ENCODE peak calls at places on chromosome 21, in seven cellular contexts. One of them, this sample, is unnamed.

GRCh38 chr21:37139902-37140301 is 66.8 kb downstream of the TTC3 start:
- DNase-seq in mesendoderm: peak
- DNase-seq in IMR-90: peak
- DNase-seq in neural progenitor cell: peak
- DNase-seq in neuronal stem cell: peak
- DNase-seq in H9: no peak
- DNase-seq in MM.1S: no peak
- DNase-seq in this sample: no peak

GRCh38 chr21:27715131-27715530 is 748.2 kb upstream of the ADAMTS5 start:
- DNase-seq in neural progenitor cell: no peak
- DNase-seq in MM.1S: no peak
- DNase-seq in H9: no peak
- DNase-seq in IMR-90: no peak
- DNase-seq in neuronal stem cell: no peak
- DNase-seq in mesendoderm: no peak
- DNase-seq in this sample: no peak

GRCh38 chr21:31290765-31291164 is 53.3 kb downstream of the TIAM1 start:
- DNase-seq in neuronal stem cell: no peak
- DNase-seq in neural progenitor cell: no peak
- DNase-seq in mesendoderm: no peak
- DNase-seq in H9: no peak
- DNase-seq in MM.1S: no peak
- DNase-seq in IMR-90: no peak
- DNase-seq in this sample: no peak

GRCh38 chr21:31042080-31042464 is 3.8 kb upstream of the KRTAP19-8 start:
- DNase-seq in neuronal stem cell: no peak
- DNase-seq in mesendoderm: no peak
- DNase-seq in neural progenitor cell: no peak
- DNase-seq in MM.1S: no peak
- DNase-seq in IMR-90: no peak
- DNase-seq in H9: no peak
- DNase-seq in this sample: no peak

GRCh38 chr21:9837946-9838801 is 683.2 kb upstream of the TPTE start:
- DNase-seq in IMR-90: no peak
- DNase-seq in neuronal stem cell: no peak
- DNase-seq in neural progenitor cell: no peak
- DNase-seq in mesendoderm: no peak
- DNase-seq in H9: no peak
- DNase-seq in MM.1S: no peak
- DNase-seq in this sample: no peak

GRCh38 chr21:28252923-28253322 is 739.8 kb downstream of the LTN1 start:
- DNase-seq in mesendoderm: no peak
- DNase-seq in H9: no peak
- DNase-seq in MM.1S: no peak
- DNase-seq in neuronal stem cell: no peak
- DNase-seq in neural progenitor cell: no peak
- DNase-seq in IMR-90: no peak
- DNase-seq in this sample: no peak

GRCh38 chr21:42571391-42572150 is 57.9 kb downstream of the SLC37A1 start:
- DNase-seq in H9: no peak
- DNase-seq in MM.1S: no peak
- DNase-seq in mesendoderm: no peak
- DNase-seq in IMR-90: no peak
- DNase-seq in neural progenitor cell: no peak
- DNase-seq in neuronal stem cell: no peak
- DNase-seq in this sample: no peak

GRCh38 chr21:36927718-36928117 is 38.8 kb downstream of the HLCS start:
- DNase-seq in H9: peak
- DNase-seq in neuronal stem cell: peak
- DNase-seq in MM.1S: peak
- DNase-seq in neural progenitor cell: peak
- DNase-seq in IMR-90: peak
- DNase-seq in mesendoderm: peak
- DNase-seq in this sample: peak

GRCh38 chr21:39384674-39385298 is 35.9 kb upstream of the HMGN1 start:
- DNase-seq in mesendoderm: no peak
- DNase-seq in IMR-90: peak
- DNase-seq in neural progenitor cell: no peak
- DNase-seq in neuronal stem cell: no peak
- DNase-seq in MM.1S: no peak
- DNase-seq in H9: no peak
- DNase-seq in this sample: no peak

GRCh38 chr21:25967566-25968438 is 202.8 kb downstream of the APP start:
- DNase-seq in neural progenitor cell: no peak
- DNase-seq in mesendoderm: no peak
- DNase-seq in IMR-90: no peak
- DNase-seq in MM.1S: peak
- DNase-seq in H9: no peak
- DNase-seq in neuronal stem cell: no peak
- DNase-seq in this sample: no peak

GRCh38 chr21:25462517-25462971 is 144.7 kb downstream of the MRPL39 start:
- DNase-seq in neuronal stem cell: no peak
- DNase-seq in neural progenitor cell: no peak
- DNase-seq in mesendoderm: no peak
- DNase-seq in IMR-90: no peak
- DNase-seq in H9: no peak
- DNase-seq in MM.1S: no peak
- DNase-seq in this sample: no peak

GRCh38 chr21:39429445-39429844 is 16.1 kb downstream of the LCA5L start:
- DNase-seq in IMR-90: no peak
- DNase-seq in MM.1S: no peak
- DNase-seq in neural progenitor cell: no peak
- DNase-seq in neuronal stem cell: no peak
- DNase-seq in H9: no peak
- DNase-seq in mesendoderm: no peak
- DNase-seq in this sample: no peak

GRCh38 chr21:37658994-37659458 is 257.2 kb downstream of the KCNJ6 start:
- DNase-seq in IMR-90: peak
- DNase-seq in neuronal stem cell: no peak
- DNase-seq in H9: no peak
- DNase-seq in mesendoderm: peak
- DNase-seq in neural progenitor cell: no peak
- DNase-seq in MM.1S: no peak
- DNase-seq in this sample: no peak

GRCh38 chr21:17668479-17668878 is 55.8 kb upstream of the BTG3 start:
- DNase-seq in MM.1S: no peak
- DNase-seq in H9: no peak
- DNase-seq in IMR-90: no peak
- DNase-seq in mesendoderm: no peak
- DNase-seq in neural progenitor cell: no peak
- DNase-seq in neuronal stem cell: no peak
- DNase-seq in this sample: no peak

GRCh38 chr21:37842163-37842919 is 73.9 kb downstream of the KCNJ6 start:
- DNase-seq in H9: no peak
- DNase-seq in neuronal stem cell: no peak
- DNase-seq in IMR-90: no peak
- DNase-seq in neural progenitor cell: no peak
- DNase-seq in MM.1S: no peak
- DNase-seq in mesendoderm: no peak
- DNase-seq in this sample: no peak

DNA sequence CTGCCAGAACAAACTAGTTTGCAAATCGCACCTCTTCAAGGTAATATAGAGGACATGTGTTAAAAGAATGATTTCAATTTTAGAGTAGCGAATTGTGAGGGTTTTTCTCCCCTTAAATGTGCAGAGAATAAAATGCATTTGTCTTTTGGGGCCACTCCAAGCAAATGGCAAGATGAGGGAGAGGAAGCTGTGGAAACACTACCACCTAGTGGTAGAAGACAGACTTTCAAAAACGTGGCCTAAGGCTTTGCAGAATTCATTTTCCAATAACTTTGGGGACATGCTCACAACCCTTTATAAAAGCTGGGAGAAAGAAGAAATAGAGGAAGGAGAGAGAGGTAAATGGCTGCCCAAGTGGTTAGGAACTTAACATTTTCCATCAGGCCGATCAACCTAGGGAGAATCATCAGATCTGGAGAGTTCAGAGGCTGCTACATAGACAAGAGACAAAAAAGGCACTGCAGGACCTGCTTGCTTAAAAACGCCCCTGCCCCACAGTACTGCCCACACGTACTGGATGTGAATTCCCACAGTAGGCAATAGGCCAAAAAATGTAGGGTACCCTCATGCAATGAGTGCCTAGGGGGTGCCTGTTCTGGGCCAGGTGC is 15.7 kb upstream of the RCAN1 start:
- DNase-seq in IMR-90: peak
- DNase-seq in mesendoderm: peak
- DNase-seq in neural progenitor cell: peak
- DNase-seq in neuronal stem cell: peak
- DNase-seq in H9: no peak
- DNase-seq in MM.1S: peak
- DNase-seq in this sample: peak
- H3K9ac ChIP-seq in IMR-90: no peak
- H3K9ac ChIP-seq in mesendoderm: no peak
- H3K9ac ChIP-seq in neural progenitor cell: no peak
- H3K9ac ChIP-seq in neuronal stem cell: no peak
- H3K9ac ChIP-seq in H9: no peak
- H3K9ac ChIP-seq in MM.1S: no peak
- H3K9ac ChIP-seq in this sample: no peak

GRCh38 chr21:45975017-45975595 is 6.5 kb upstream of the COL6A1 start:
- DNase-seq in H9: peak
- DNase-seq in neural progenitor cell: peak
- DNase-seq in neuronal stem cell: no peak
- DNase-seq in mesendoderm: peak
- DNase-seq in IMR-90: peak
- DNase-seq in MM.1S: no peak
- DNase-seq in this sample: no peak

GRCh38 chr21:45973475-45974072 is 8.0 kb upstream of the COL6A1 start:
- DNase-seq in IMR-90: peak
- DNase-seq in neuronal stem cell: no peak
- DNase-seq in neural progenitor cell: peak
- DNase-seq in mesendoderm: peak
- DNase-seq in MM.1S: peak
- DNase-seq in H9: peak
- DNase-seq in this sample: peak

GRCh38 chr21:45972716-45973474 is 8.7 kb upstream of the COL6A1 start:
- DNase-seq in neural progenitor cell: peak
- DNase-seq in mesendoderm: peak
- DNase-seq in IMR-90: peak
- DNase-seq in MM.1S: no peak
- DNase-seq in H9: no peak
- DNase-seq in neuronal stem cell: no peak
- DNase-seq in this sample: no peak

GRCh38 chr21:45972353-45972715 is 9.2 kb upstream of the COL6A1 start:
- DNase-seq in neuronal stem cell: no peak
- DNase-seq in mesendoderm: peak
- DNase-seq in H9: no peak
- DNase-seq in neural progenitor cell: no peak
- DNase-seq in MM.1S: no peak
- DNase-seq in IMR-90: no peak
- DNase-seq in this sample: no peak

GRCh38 chr21:45974073-45975016 is 7.2 kb upstream of the COL6A1 start:
- DNase-seq in IMR-90: peak
- DNase-seq in neuronal stem cell: no peak
- DNase-seq in mesendoderm: peak
- DNase-seq in neural progenitor cell: peak
- DNase-seq in MM.1S: no peak
- DNase-seq in H9: peak
- DNase-seq in this sample: no peak
- H3K9ac ChIP-seq in IMR-90: peak
- H3K9ac ChIP-seq in neuronal stem cell: peak
- H3K9ac ChIP-seq in mesendoderm: peak
- H3K9ac ChIP-seq in neural progenitor cell: no peak
- H3K9ac ChIP-seq in MM.1S: peak
- H3K9ac ChIP-seq in H9: peak
- H3K9ac ChIP-seq in this sample: peak

GRCh38 chr21:46152939-46153258 is 2.5 kb downstream of the FTCD start:
- DNase-seq in H9: no peak
- DNase-seq in mesendoderm: no peak
- DNase-seq in neural progenitor cell: no peak
- DNase-seq in MM.1S: no peak
- DNase-seq in IMR-90: no peak
- DNase-seq in neuronal stem cell: no peak
- DNase-seq in this sample: no peak
- H3K9ac ChIP-seq in H9: no peak
- H3K9ac ChIP-seq in mesendoderm: peak
- H3K9ac ChIP-seq in neural progenitor cell: no peak
- H3K9ac ChIP-seq in MM.1S: no peak
- H3K9ac ChIP-seq in IMR-90: no peak
- H3K9ac ChIP-seq in neuronal stem cell: peak
- H3K9ac ChIP-seq in this sample: no peak

DNA sequence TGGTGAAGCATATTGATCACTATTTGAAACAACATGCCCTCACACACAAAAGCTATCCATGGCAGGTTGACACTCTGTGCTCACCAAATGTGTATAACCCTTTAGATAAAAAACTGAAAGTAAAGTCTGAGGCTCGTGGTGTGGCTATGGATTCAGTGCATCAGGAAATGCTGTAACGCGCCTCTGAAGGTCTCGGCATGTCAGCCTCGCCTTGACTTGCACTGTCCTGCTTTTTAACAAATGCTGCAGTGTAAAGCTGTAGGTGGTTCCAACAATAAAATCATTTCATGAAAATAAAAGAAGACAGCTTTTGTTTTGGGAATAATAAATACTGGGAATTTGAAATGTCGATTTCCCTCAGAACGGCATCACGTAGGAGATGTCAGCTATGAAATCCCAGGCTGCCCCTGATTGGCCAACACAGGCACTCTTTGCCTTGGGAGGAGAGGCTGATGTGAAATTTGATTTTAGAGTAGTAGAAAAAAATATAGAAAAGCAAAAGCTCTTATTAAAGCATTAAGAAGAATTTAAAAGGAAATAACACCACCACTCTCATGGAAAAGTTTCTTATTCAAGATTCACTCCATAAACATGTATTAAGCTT is 168.2 kb downstream of the DSCAM start:
- DNase-seq in IMR-90: no peak
- DNase-seq in MM.1S: peak
- DNase-seq in mesendoderm: no peak
- DNase-seq in neuronal stem cell: no peak
- DNase-seq in H9: no peak
- DNase-seq in neural progenitor cell: no peak
- DNase-seq in this sample: no peak
- H3K9ac ChIP-seq in IMR-90: no peak
- H3K9ac ChIP-seq in MM.1S: no peak
- H3K9ac ChIP-seq in mesendoderm: no peak
- H3K9ac ChIP-seq in neuronal stem cell: no peak
- H3K9ac ChIP-seq in H9: no peak
- H3K9ac ChIP-seq in neural progenitor cell: no peak
- H3K9ac ChIP-seq in this sample: no peak

GRCh38 chr21:43810505-43811261 is 21.3 kb downstream of the RRP1 start:
- DNase-seq in mesendoderm: peak
- DNase-seq in MM.1S: peak
- DNase-seq in H9: peak
- DNase-seq in IMR-90: peak
- DNase-seq in neural progenitor cell: peak
- DNase-seq in neuronal stem cell: peak
- DNase-seq in this sample: peak
- H3K9ac ChIP-seq in mesendoderm: no peak
- H3K9ac ChIP-seq in MM.1S: peak
- H3K9ac ChIP-seq in H9: no peak
- H3K9ac ChIP-seq in IMR-90: no peak
- H3K9ac ChIP-seq in neural progenitor cell: no peak
- H3K9ac ChIP-seq in neuronal stem cell: peak
- H3K9ac ChIP-seq in this sample: peak

GRCh38 chr21:44354775-44355771 is 1.7 kb downstream of the TRPM2 start:
- DNase-seq in neural progenitor cell: no peak
- DNase-seq in neuronal stem cell: no peak
- DNase-seq in MM.1S: peak
- DNase-seq in H9: no peak
- DNase-seq in IMR-90: no peak
- DNase-seq in mesendoderm: no peak
- DNase-seq in this sample: no peak
- H3K9ac ChIP-seq in neural progenitor cell: no peak
- H3K9ac ChIP-seq in neuronal stem cell: no peak
- H3K9ac ChIP-seq in MM.1S: no peak
- H3K9ac ChIP-seq in H9: no peak
- H3K9ac ChIP-seq in IMR-90: no peak
- H3K9ac ChIP-seq in mesendoderm: no peak
- H3K9ac ChIP-seq in this sample: no peak

GRCh38 chr21:29819675-29820337 is 120.0 kb downstream of the GRIK1 start:
- DNase-seq in MM.1S: no peak
- DNase-seq in neuronal stem cell: no peak
- DNase-seq in mesendoderm: no peak
- DNase-seq in H9: no peak
- DNase-seq in IMR-90: no peak
- DNase-seq in neural progenitor cell: no peak
- DNase-seq in this sample: no peak
- H3K9ac ChIP-seq in MM.1S: no peak
- H3K9ac ChIP-seq in neuronal stem cell: no peak
- H3K9ac ChIP-seq in mesendoderm: no peak
- H3K9ac ChIP-seq in H9: no peak
- H3K9ac ChIP-seq in IMR-90: no peak
- H3K9ac ChIP-seq in neural progenitor cell: no peak
- H3K9ac ChIP-seq in this sample: no peak